ENCODE peak calls at places on chromosomes 4 and X, in ten cellular contexts. H is mesothelial cell of epicardium, W is spleen, J is vagina, S is WTC11, E is bronchial epithelial cell, K is uterus, N is coronary artery, O is endothelial cell, X is mammary epithelial cell. Z is an unnamed sample.

GRCh38 chr4:138241281-138242075 is 671 bp downstream of the SLC7A11 start:
- DNase-seq in H (peak), W (peak), J (no peak), S (no peak), E (no peak), K (no peak), N (no peak), O (no peak), X (no peak), Z (peak)

GRCh38 chr4:3786196-3786869 is 20.1 kb downstream of the ADRA2C start:
- DNase-seq in H (no peak), W (no peak), J (no peak), S (no peak), E (no peak), K (no peak), N (no peak), O (no peak), X (no peak), Z (no peak)

GRCh38 chr4:159019356-159019755 is 83.5 kb upstream of the RAPGEF2 start:
- DNase-seq in H (no peak), W (no peak), J (no peak), S (no peak), E (no peak), K (no peak), N (no peak), O (no peak), X (no peak), Z (no peak)

GRCh38 chr4:99323761-99324160 is 2.6 kb upstream of the ADH1B start:
- DNase-seq in H (no peak), W (no peak), J (no peak), S (no peak), E (no peak), K (peak), N (no peak), O (no peak), X (no peak), Z (no peak)

GRCh38 chr4:77600521-77601451 is 4.8 kb upstream of the CXCL13 start:
- DNase-seq in H (no peak), W (no peak), J (no peak), S (peak), E (peak), K (no peak), N (no peak), O (peak), X (peak), Z (peak)

GRCh38 chrX:134529481-134529880 is 69.5 kb downstream of the HPRT1 start:
- DNase-seq in H (no peak), W (no peak), J (no peak), S (no peak), E (no peak), K (no peak), N (no peak), O (no peak), X (no peak), Z (no peak)

GRCh38 chrX:153474718-153475117 is 4.3 kb upstream of the HAUS7 start:
- DNase-seq in H (peak), W (peak), J (no peak), S (peak), E (peak), K (peak), N (no peak), O (no peak), X (no peak), Z (peak)

GRCh38 chr4:82905205-82905604 is 4.7 kb downstream of the THAP9 start:
- DNase-seq in H (no peak), W (no peak), J (no peak), S (no peak), E (peak), K (no peak), N (no peak), O (no peak), X (peak), Z (no peak)

GRCh38 chr4:76570141-76570989 is 135.3 kb downstream of the SHROOM3 start:
- DNase-seq in H (no peak), W (no peak), J (no peak), S (no peak), E (peak), K (no peak), N (no peak), O (no peak), X (peak), Z (peak)

GRCh38 chr4:165592386-165592785 is 213.6 kb downstream of the CPE start:
- DNase-seq in H (no peak), W (no peak), J (no peak), S (no peak), E (no peak), K (no peak), N (no peak), O (no peak), X (no peak), Z (no peak)

GRCh38 chr4:95585016-95585695 is 36.4 kb upstream of the UNC5C start:
- DNase-seq in H (no peak), W (no peak), J (no peak), S (no peak), E (peak), K (no peak), N (no peak), O (no peak), X (peak), Z (no peak)

GRCh38 chr4:71147261-71147660 is 153.8 kb downstream of the DCK start:
- DNase-seq in H (no peak), W (no peak), J (no peak), S (no peak), E (no peak), K (no peak), N (no peak), O (no peak), X (no peak), Z (no peak)

GRCh38 chr4:22099896-22100295 is 151.3 kb upstream of the KCNIP4 start:
- DNase-seq in H (no peak), W (no peak), J (no peak), S (no peak), E (peak), K (no peak), N (no peak), O (no peak), X (peak), Z (no peak)

GRCh38 chr4:1508161-1509160 is 102.2 kb upstream of the NKX1-1 start:
- DNase-seq in H (no peak), W (no peak), J (no peak), S (peak), E (no peak), K (no peak), N (no peak), O (no peak), X (no peak), Z (no peak)

GRCh38 chrX:45842207-45842900 is 641.7 kb upstream of the DIPK2B start:
- DNase-seq in H (no peak), W (no peak), J (no peak), S (no peak), E (peak), K (no peak), N (no peak), O (no peak), X (no peak), Z (no peak)

GRCh38 chr4:6468376-6468775 is 4.0 kb downstream of the PPP2R2C start:
- DNase-seq in H (peak), W (peak), J (peak), S (no peak), E (no peak), K (no peak), N (peak), O (no peak), X (no peak), Z (no peak)

GRCh38 chr4:26525136-26525535 is 34.9 kb upstream of the CCKAR start:
- DNase-seq in H (no peak), W (no peak), J (no peak), S (no peak), E (peak), K (no peak), N (no peak), O (no peak), X (peak), Z (no peak)

GRCh38 chr4:23384741-23385140 is 505.1 kb downstream of the PPARGC1A start:
- DNase-seq in H (no peak), W (no peak), J (no peak), S (no peak), E (peak), K (no peak), N (no peak), O (no peak), X (no peak), Z (no peak)

GRCh38 chrX:36534900-36535299 is 473.3 kb upstream of the FAM47C start:
- DNase-seq in H (no peak), W (no peak), J (no peak), S (peak), E (no peak), K (no peak), N (no peak), O (no peak), X (no peak), Z (no peak)

GRCh38 chr4:59855630-59856352 is 1344.3 kb upstream of the ADGRL3 start:
- DNase-seq in H (no peak), W (peak), J (no peak), S (no peak), E (no peak), K (no peak), N (no peak), O (no peak), X (no peak), Z (no peak)

GRCh38 chr4:21366312-21366711 is 582.3 kb downstream of the KCNIP4 start:
- DNase-seq in H (no peak), W (no peak), J (no peak), S (no peak), E (no peak), K (no peak), N (no peak), O (no peak), X (no peak), Z (no peak)

GRCh38 chr4:183618681-183619080 is 40.3 kb downstream of the RWDD4 start:
- DNase-seq in H (no peak), W (no peak), J (no peak), S (no peak), E (no peak), K (no peak), N (no peak), O (no peak), X (no peak), Z (no peak)

GRCh38 chr4:122476745-122477144 is 20.2 kb upstream of the IL2 start:
- DNase-seq in H (no peak), W (no peak), J (no peak), S (no peak), E (no peak), K (no peak), N (no peak), O (no peak), X (no peak), Z (no peak)

GRCh38 chr4:132982151-132982550 is 166.9 kb upstream of the PCDH10 start:
- DNase-seq in H (no peak), W (no peak), J (no peak), S (no peak), E (no peak), K (no peak), N (no peak), O (no peak), X (no peak), Z (no peak)

DNA sequence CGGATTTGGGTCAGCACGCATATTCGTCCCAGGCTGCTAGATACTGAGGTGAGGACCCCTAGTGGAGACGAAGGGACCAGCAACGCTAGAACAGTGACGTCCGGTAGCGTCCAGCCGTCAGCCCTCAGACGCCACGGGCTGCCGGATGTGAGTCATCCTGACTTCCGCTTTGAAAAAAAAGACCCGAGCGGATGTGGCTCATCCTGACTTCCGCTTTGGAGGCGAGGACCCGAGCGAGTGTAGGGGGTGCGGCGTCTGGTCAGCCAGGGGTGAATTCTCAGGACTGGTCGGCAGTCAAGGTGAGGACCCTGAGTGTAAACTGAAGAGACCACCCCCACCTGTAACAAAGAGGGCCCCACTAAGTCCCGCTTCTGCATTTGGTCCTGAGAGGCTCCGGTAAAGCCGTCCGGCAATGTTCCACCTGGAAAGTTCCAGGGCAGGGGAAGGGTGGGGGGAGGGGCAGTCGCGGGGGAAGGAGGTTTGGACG is at the start of gene MAGEB2:
- DNase-seq in H (no peak), W (no peak), J (no peak), S (peak), E (no peak), K (no peak), N (no peak), O (no peak), X (no peak), Z (no peak)
- TF ChIP-seq CTCF in H (no peak), W (no peak), J (no peak), S (no peak), E (no peak), K (no peak), N (no peak), O (no peak), X (no peak), Z (no peak)

DNA sequence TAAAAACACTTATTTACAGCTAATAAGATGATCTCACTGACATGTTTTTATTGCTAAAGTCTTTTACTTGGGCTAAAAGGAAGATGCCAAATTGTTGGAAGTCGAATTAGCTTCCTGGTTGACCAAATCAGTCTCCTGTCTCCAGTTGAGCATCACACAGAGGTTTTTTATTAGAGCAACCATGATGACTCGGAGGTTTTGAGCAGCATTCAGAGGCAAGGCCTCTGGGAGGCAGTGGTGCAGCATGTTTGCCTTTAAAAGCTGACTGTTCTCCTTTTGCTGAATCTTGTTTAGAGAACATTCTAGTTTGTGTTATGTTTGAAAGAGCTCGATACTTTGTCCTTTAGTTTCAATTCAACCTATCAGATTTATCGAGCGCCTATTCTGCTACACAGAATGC is 2.1 kb downstream of the UCHL1 start:
- DNase-seq in H (no peak), W (no peak), J (no peak), S (peak), E (peak), K (no peak), N (no peak), O (peak), X (peak), Z (peak)
- TF ChIP-seq CTCF in H (no peak), W (peak), J (no peak), S (no peak), E (peak), K (no peak), N (no peak), O (no peak), X (peak), Z (no peak)

GRCh38 chr4:127604949-127605709 is 27.6 kb upstream of the INTU start:
- DNase-seq in H (no peak), W (no peak), J (no peak), S (peak), E (peak), K (no peak), N (no peak), O (no peak), X (peak), Z (no peak)

GRCh38 chr4:127606823-127607222 is 25.9 kb upstream of the INTU start:
- DNase-seq in H (no peak), W (no peak), J (no peak), S (no peak), E (peak), K (no peak), N (no peak), O (no peak), X (no peak), Z (no peak)

GRCh38 chr4:127598656-127599055 is 34.1 kb upstream of the INTU start:
- DNase-seq in H (no peak), W (no peak), J (no peak), S (no peak), E (no peak), K (no peak), N (no peak), O (no peak), X (no peak), Z (no peak)

GRCh38 chr4:127601029-127601428 is 31.7 kb upstream of the INTU start:
- DNase-seq in H (no peak), W (no peak), J (no peak), S (no peak), E (peak), K (no peak), N (no peak), O (no peak), X (no peak), Z (no peak)
- TF ChIP-seq CTCF in H (peak), W (no peak), J (no peak), S (no peak), E (no peak), K (no peak), N (no peak), O (no peak), X (peak), Z (no peak)

GRCh38 chr4:148443550-148444295 is 1.5 kb upstream of the NR3C2 start:
- DNase-seq in H (peak), W (peak), J (no peak), S (peak), E (no peak), K (peak), N (peak), O (peak), X (no peak), Z (peak)

GRCh38 chr4:148442830-148443549 is 776 bp upstream of the NR3C2 start:
- DNase-seq in H (no peak), W (peak), J (no peak), S (no peak), E (no peak), K (peak), N (no peak), O (no peak), X (no peak), Z (no peak)

GRCh38 chr4:148445071-148445902 is 3.1 kb upstream of the NR3C2 start:
- DNase-seq in H (peak), W (peak), J (no peak), S (peak), E (no peak), K (peak), N (peak), O (peak), X (no peak), Z (peak)

GRCh38 chr4:148445903-148446261 is 3.7 kb upstream of the NR3C2 start:
- DNase-seq in H (no peak), W (no peak), J (no peak), S (no peak), E (no peak), K (no peak), N (no peak), O (no peak), X (no peak), Z (no peak)

GRCh38 chr4:148444296-148445070 is 2.3 kb upstream of the NR3C2 start:
- DNase-seq in H (peak), W (peak), J (no peak), S (peak), E (no peak), K (peak), N (no peak), O (peak), X (peak), Z (peak)
- TF ChIP-seq CTCF in H (no peak), W (no peak), J (no peak), S (no peak), E (no peak), K (no peak), N (no peak), O (no peak), X (no peak), Z (no peak)

Z was measured in nephron progenitor cell.